ENCODE peak calls at places on chromosomes 2 and 18, in nine cellular contexts. T is heart right ventricle; D is body of pancreas; J is adrenal gland; P is CD8-positive, alpha-beta T cell; W is astrocyte; Z is left lung; N is tibial nerve; X is Panc1. M is an unnamed sample.

GRCh38 chr18:9827856-9828793 is 57.6 kb upstream of the TXNDC2 start:
- DNase-seq in P (no peak), W (peak), Z (peak), N (peak), J (peak), X (peak), T (no peak), D (no peak), M (peak)

GRCh38 chr2:46540496-46541342 is 61.4 kb downstream of the TMEM247 start:
- DNase-seq in W (peak), T (peak), D (peak), N (peak), P (no peak), Z (no peak), X (peak), J (peak), M (no peak)

GRCh38 chr2:101064868-101065549 is 62.9 kb downstream of the RPL31 start:
- DNase-seq in D (peak), W (peak), P (no peak), J (no peak), T (no peak), X (peak), N (no peak), Z (no peak), M (no peak)

GRCh38 chr18:27605107-27605834 is 420.2 kb upstream of the CHST9 start:
- DNase-seq in W (peak), N (peak), X (no peak), P (no peak), J (peak), T (peak), D (peak), Z (peak), M (peak)

GRCh38 chr2:173196638-173197037 is 121.0 kb downstream of the MAP3K20 start:
- DNase-seq in X (no peak), Z (no peak), N (no peak), W (no peak), D (no peak), J (no peak), T (no peak), P (no peak), M (no peak)

GRCh38 chr2:13542642-13543041 is 825.9 kb downstream of the TRIB2 start:
- DNase-seq in N (no peak), T (no peak), Z (no peak), W (no peak), P (no peak), X (no peak), J (no peak), D (no peak), M (no peak)

GRCh38 chr18:58694720-58695468 is 23.6 kb downstream of the MALT1 start:
- DNase-seq in W (no peak), D (no peak), T (no peak), P (no peak), X (no peak), J (no peak), Z (no peak), N (no peak), M (no peak)

GRCh38 chr2:42217914-42218313 is 48.8 kb downstream of the EML4 start:
- DNase-seq in T (no peak), X (no peak), D (no peak), P (no peak), N (no peak), Z (no peak), W (no peak), J (no peak), M (no peak)

GRCh38 chr2:62578837-62579640 is 73.0 kb upstream of the TMEM17 start:
- DNase-seq in X (peak), N (no peak), W (peak), P (no peak), D (peak), J (no peak), T (no peak), Z (no peak), M (peak)

GRCh38 chr2:164910091-164910899 is 45.0 kb downstream of the SLC38A11 start:
- DNase-seq in P (no peak), D (peak), W (peak), T (no peak), N (no peak), J (no peak), X (no peak), Z (peak), M (peak)

GRCh38 chr18:11065061-11065460 is 84.3 kb downstream of the PIEZO2 start:
- DNase-seq in N (no peak), X (no peak), P (no peak), J (no peak), D (no peak), W (no peak), T (no peak), Z (no peak), M (no peak)

GRCh38 chr2:191245046-191245868 is at the start of gene MYO1B:
- DNase-seq in N (peak), T (peak), X (no peak), W (peak), J (peak), Z (peak), D (peak), P (peak), M (peak)

GRCh38 chr2:129812654-129813053 is 166.8 kb upstream of the RAB6C start:
- DNase-seq in N (no peak), D (no peak), T (no peak), P (no peak), X (no peak), Z (no peak), W (no peak), J (no peak), M (no peak)

GRCh38 chr2:40093036-40093673 is 314.1 kb upstream of the THUMPD2 start:
- DNase-seq in W (peak), X (no peak), D (no peak), P (no peak), N (no peak), T (no peak), J (no peak), Z (no peak), M (no peak)

GRCh38 chr2:217279571-217279970 is 419.7 kb upstream of the TNP1 start:
- DNase-seq in J (no peak), W (peak), D (no peak), P (no peak), T (peak), X (no peak), N (no peak), Z (no peak), M (peak)

GRCh38 chr2:84546551-84546950 is 30.3 kb downstream of the DNAH6 start:
- DNase-seq in P (no peak), W (no peak), N (no peak), J (no peak), T (no peak), X (no peak), D (no peak), Z (no peak), M (no peak)

GRCh38 chr2:39515273-39515896 is 78.3 kb upstream of the MAP4K3 start:
- DNase-seq in N (no peak), J (no peak), T (no peak), Z (no peak), W (no peak), D (no peak), P (no peak), X (no peak), M (no peak)

DNA sequence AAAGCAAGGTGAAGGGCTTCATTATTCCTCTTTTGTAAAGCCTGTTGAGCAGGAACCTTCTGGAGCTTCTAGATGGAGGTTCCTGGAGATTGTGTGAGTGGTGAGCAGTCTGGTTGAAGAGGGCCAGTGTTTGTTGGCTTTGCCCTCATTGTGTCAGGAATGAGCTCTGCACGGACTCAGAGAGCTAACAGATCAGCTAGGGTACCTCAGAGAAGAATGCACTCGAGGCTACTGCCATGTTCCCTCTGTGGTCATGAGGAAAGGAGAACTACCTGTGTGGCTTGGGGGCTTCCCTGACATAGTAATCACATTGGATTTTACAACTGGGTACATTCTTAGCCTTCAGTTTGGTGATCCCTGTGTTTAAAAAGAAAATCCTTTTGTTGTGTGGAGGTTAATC is 46.6 kb downstream of the SPTBN1 start:
- DNase-seq in X (no peak), D (no peak), J (no peak), W (no peak), P (no peak), T (no peak), N (no peak), Z (no peak), M (no peak)
- H3K27ac ChIP-seq in X (no peak), D (no peak), J (peak), W (no peak), P (no peak), T (no peak), N (no peak), Z (no peak), M (no peak)

GRCh38 chr2:226691265-226691664 is 108.4 kb downstream of the IRS1 start:
- DNase-seq in X (no peak), Z (no peak), T (no peak), J (no peak), W (peak), N (no peak), P (no peak), D (no peak), M (no peak)

GRCh38 chr2:226694142-226694541 is 105.5 kb downstream of the IRS1 start:
- DNase-seq in D (no peak), X (no peak), W (peak), T (no peak), J (no peak), Z (no peak), P (no peak), N (no peak), M (no peak)

GRCh38 chr2:226692521-226693126 is 107.0 kb downstream of the IRS1 start:
- DNase-seq in Z (no peak), P (no peak), J (no peak), D (no peak), X (no peak), W (no peak), T (no peak), N (no peak), M (no peak)

GRCh38 chr2:226693521-226693920 is 106.1 kb downstream of the IRS1 start:
- DNase-seq in W (no peak), X (no peak), T (no peak), J (no peak), D (no peak), P (no peak), N (no peak), Z (no peak), M (no peak)

GRCh38 chr2:226694910-226695309 is 104.7 kb downstream of the IRS1 start:
- DNase-seq in P (no peak), Z (no peak), T (no peak), W (peak), X (no peak), J (no peak), N (no peak), D (no peak), M (no peak)
- H3K4me3 ChIP-seq in P (no peak), Z (no peak), T (no peak), W (no peak), X (no peak), J (no peak), N (no peak), D (no peak), M (no peak)

DNA sequence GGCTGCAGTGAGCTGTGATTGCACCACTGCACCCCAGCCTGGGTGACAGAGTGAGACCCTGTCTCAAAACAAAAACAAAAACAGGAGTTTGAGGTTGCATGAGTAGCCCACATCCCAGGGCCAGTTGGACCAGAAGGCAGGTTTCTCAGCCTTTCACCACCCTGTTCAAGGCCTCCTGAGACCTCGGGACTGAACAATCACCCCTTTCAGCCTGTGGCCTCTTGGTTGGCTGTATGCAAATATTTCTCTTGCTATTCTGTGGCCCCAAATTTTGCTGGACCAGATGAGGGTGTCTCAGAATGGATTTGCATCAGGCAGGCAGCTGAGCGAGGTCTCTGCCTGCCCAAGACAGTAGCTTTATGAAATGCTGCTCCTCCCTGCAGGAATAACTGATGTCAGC is 56.9 kb downstream of the DPYSL5 start:
- DNase-seq in Z (no peak), W (no peak), D (no peak), X (no peak), N (no peak), J (no peak), T (no peak), P (no peak), M (no peak)
- TF ChIP-seq CTCF in Z (no peak), W (no peak), D (no peak), X (no peak), N (no peak), J (no peak), T (no peak), P (no peak), M (no peak)

GRCh38 chr18:45250479-45250878 is 364.8 kb upstream of the SLC14A2 start:
- DNase-seq in Z (no peak), P (no peak), X (no peak), N (no peak), J (no peak), D (no peak), T (no peak), W (no peak), M (no peak)
- H3K27ac ChIP-seq in Z (peak), P (no peak), X (no peak), N (no peak), J (no peak), D (no peak), T (no peak), W (no peak), M (no peak)